ENCODE peak calls at places on chromosomes 4 and X, in six cellular contexts. One of them, this sample, is unnamed.

GRCh38 chrX:150625107-150625506 is 56.7 kb downstream of the MTM1 start:
- DNase-seq in central memory CD4-positive, alpha-beta T cell: no peak
- DNase-seq in H7: no peak
- DNase-seq in adipocyte: no peak
- DNase-seq in epithelial cell of esophagus: no peak
- DNase-seq in putamen: no peak
- DNase-seq in this sample: no peak

GRCh38 chr4:95122001-95122400 is 364.2 kb downstream of the BMPR1B start:
- DNase-seq in central memory CD4-positive, alpha-beta T cell: no peak
- DNase-seq in H7: no peak
- DNase-seq in adipocyte: no peak
- DNase-seq in epithelial cell of esophagus: no peak
- DNase-seq in putamen: no peak
- DNase-seq in this sample: no peak

GRCh38 chr4:94833394-94833793 is 75.6 kb downstream of the BMPR1B start:
- DNase-seq in central memory CD4-positive, alpha-beta T cell: no peak
- DNase-seq in H7: no peak
- DNase-seq in adipocyte: no peak
- DNase-seq in epithelial cell of esophagus: no peak
- DNase-seq in putamen: no peak
- DNase-seq in this sample: no peak

GRCh38 chr4:69095301-69095731 is 958 bp upstream of the UGT2B7 start:
- DNase-seq in central memory CD4-positive, alpha-beta T cell: no peak
- DNase-seq in H7: no peak
- DNase-seq in adipocyte: peak
- DNase-seq in epithelial cell of esophagus: peak
- DNase-seq in putamen: no peak
- DNase-seq in this sample: no peak

GRCh38 chrX:69138512-69138911 is 26.7 kb downstream of the PJA1 start:
- DNase-seq in central memory CD4-positive, alpha-beta T cell: no peak
- DNase-seq in H7: no peak
- DNase-seq in adipocyte: no peak
- DNase-seq in epithelial cell of esophagus: no peak
- DNase-seq in putamen: no peak
- DNase-seq in this sample: no peak

GRCh38 chr4:3250438-3250955 is 1.5 kb downstream of the MSANTD1 start:
- DNase-seq in central memory CD4-positive, alpha-beta T cell: no peak
- DNase-seq in H7: peak
- DNase-seq in adipocyte: no peak
- DNase-seq in epithelial cell of esophagus: no peak
- DNase-seq in putamen: no peak
- DNase-seq in this sample: peak

GRCh38 chr4:37726666-37727065 is 40.5 kb upstream of the RELL1 start:
- DNase-seq in central memory CD4-positive, alpha-beta T cell: no peak
- DNase-seq in H7: no peak
- DNase-seq in adipocyte: peak
- DNase-seq in epithelial cell of esophagus: no peak
- DNase-seq in putamen: no peak
- DNase-seq in this sample: no peak

GRCh38 chr4:138821321-138821720 is 194.3 kb upstream of the NOCT start:
- DNase-seq in central memory CD4-positive, alpha-beta T cell: no peak
- DNase-seq in H7: no peak
- DNase-seq in adipocyte: no peak
- DNase-seq in epithelial cell of esophagus: no peak
- DNase-seq in putamen: no peak
- DNase-seq in this sample: no peak

GRCh38 chrX:77743720-77744119 is 42.3 kb downstream of the ATRX start:
- DNase-seq in central memory CD4-positive, alpha-beta T cell: no peak
- DNase-seq in H7: no peak
- DNase-seq in adipocyte: no peak
- DNase-seq in epithelial cell of esophagus: no peak
- DNase-seq in putamen: no peak
- DNase-seq in this sample: no peak

GRCh38 chr4:1722551-1723071 is 1.3 kb downstream of the TACC3 start:
- DNase-seq in central memory CD4-positive, alpha-beta T cell: no peak
- DNase-seq in H7: peak
- DNase-seq in adipocyte: no peak
- DNase-seq in epithelial cell of esophagus: no peak
- DNase-seq in putamen: no peak
- DNase-seq in this sample: no peak

This sample was measured in heart left ventricle.